ENCODE peak calls at places on chromosomes 3 and 15, in five cellular contexts. C, J, Y, O and P are unnamed samples.

GRCh38 chr3:101635954-101636798 is 40.8 kb downstream of the ZBTB11 start:
- DNase-seq in Y (peak; percentile 70), C (peak; percentile 80), O (peak; percentile 52), J (peak; percentile 49), P (peak; percentile 53)

GRCh38 chr3:10747341-10747740 is 68.7 kb upstream of the SLC6A11 start:
- DNase-seq in C (no peak), J (no peak), Y (no peak), O (no peak), P (no peak)

GRCh38 chr3:39383913-39384664 is 919 bp downstream of the SLC25A38 start:
- DNase-seq in Y (peak; percentile 98), J (peak; percentile 84), O (peak; percentile 92), C (peak; percentile 98), P (peak; percentile 98)

GRCh38 chr3:21170964-21171363 is 580.0 kb downstream of the ZNF385D start:
- DNase-seq in C (no peak), Y (peak; percentile 37), O (peak; percentile 50), J (peak; percentile 18), P (peak; percentile 14)

GRCh38 chr15:81388431-81388760 is 14.4 kb upstream of the TMC3 start:
- DNase-seq in C (no peak), Y (no peak), O (no peak), J (no peak), P (no peak)

GRCh38 chr3:71006810-71007785 is 576.4 kb downstream of the FOXP1 start:
- DNase-seq in Y (peak; percentile 38), J (peak; percentile 52), C (no peak), O (peak; percentile 46), P (no peak)

GRCh38 chr15:55628369-55628730 is 40.2 kb upstream of the PYGO1 start:
- DNase-seq in Y (no peak), O (no peak), J (no peak), C (no peak), P (peak; percentile 27)

GRCh38 chr15:65595960-65596359 is 15.0 kb downstream of the INTS14 start:
- DNase-seq in Y (peak; percentile 34), C (no peak), J (peak; percentile 19), O (peak; percentile 27), P (no peak)

GRCh38 chr3:78497025-78497424 is 1270.8 kb downstream of the ROBO1 start:
- DNase-seq in C (peak; percentile 69), O (no peak), Y (peak; percentile 47), J (no peak), P (no peak)

GRCh38 chr3:46471371-46471914 is 6.7 kb upstream of the LTF start:
- DNase-seq in O (no peak), C (no peak), Y (no peak), J (no peak), P (no peak)

GRCh38 chr3:47016934-47017435 is 37.5 kb downstream of the NBEAL2 start:
- DNase-seq in J (peak; percentile 81), Y (no peak), C (no peak), O (peak; percentile 83), P (peak; percentile 80)

GRCh38 chr3:7760718-7761117 is 740.9 kb upstream of the LMCD1 start:
- DNase-seq in O (no peak), Y (no peak), J (no peak), C (peak; percentile 69), P (no peak)

GRCh38 chr3:45884368-45885201 is 1.8 kb upstream of the CCR9 start:
- DNase-seq in Y (no peak), C (no peak), J (no peak), O (no peak), P (no peak)

GRCh38 chr3:21174461-21174860 is 576.5 kb downstream of the ZNF385D start:
- DNase-seq in J (peak; percentile 78), Y (no peak), C (no peak), O (peak; percentile 48), P (peak; percentile 48)

GRCh38 chr3:150083653-150084037 is 113.0 kb upstream of the PFN2 start:
- DNase-seq in C (no peak), O (peak; percentile 41), J (peak; percentile 69), Y (no peak), P (peak; percentile 68)

DNA sequence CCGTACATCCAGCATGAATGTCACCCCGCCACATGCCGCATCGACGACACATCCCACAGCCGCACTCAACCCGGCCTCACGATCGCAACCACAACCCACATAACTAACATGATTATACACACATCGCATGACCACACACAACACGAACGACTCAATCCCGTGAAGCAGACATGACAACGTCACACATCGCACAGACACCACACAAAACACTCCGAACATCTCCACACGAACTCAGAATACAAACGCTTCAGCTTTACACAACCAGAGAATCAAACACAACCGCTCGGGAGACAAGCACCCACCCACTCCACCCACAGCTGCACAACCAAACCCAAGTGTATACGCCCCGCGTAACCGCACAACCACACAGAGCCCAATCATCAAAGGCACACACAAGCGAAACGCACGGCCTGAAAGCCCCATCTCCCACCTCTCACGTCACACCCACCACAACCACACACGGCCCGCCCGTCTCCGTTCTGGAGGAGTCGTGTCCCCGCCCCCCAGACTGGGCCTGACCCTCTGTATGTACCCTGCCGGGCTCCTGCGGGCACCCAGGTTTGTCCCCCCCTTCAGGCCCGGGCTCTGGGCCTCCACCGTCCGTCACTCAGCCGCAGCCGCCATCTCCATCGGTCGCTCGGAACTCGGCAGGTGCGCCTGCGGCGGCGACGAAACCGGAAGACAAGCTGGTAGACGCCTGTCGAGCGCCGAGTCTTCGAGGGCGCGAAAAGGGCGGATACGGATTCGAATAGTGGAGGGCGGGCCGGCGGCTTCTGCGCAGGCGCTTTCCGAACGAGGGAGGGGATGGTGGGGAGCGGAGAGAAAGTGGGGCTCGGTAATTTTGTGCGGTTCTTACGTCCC is at the start of gene RBSN:
- DNase-seq in C (peak; percentile 97), J (peak; percentile 89), O (peak; percentile 93), Y (peak; percentile 97), P (peak; percentile 98)
- TF ChIP-seq CTCF in C (no peak), J (no peak), O (no peak), Y (no peak), P (no peak)

DNA sequence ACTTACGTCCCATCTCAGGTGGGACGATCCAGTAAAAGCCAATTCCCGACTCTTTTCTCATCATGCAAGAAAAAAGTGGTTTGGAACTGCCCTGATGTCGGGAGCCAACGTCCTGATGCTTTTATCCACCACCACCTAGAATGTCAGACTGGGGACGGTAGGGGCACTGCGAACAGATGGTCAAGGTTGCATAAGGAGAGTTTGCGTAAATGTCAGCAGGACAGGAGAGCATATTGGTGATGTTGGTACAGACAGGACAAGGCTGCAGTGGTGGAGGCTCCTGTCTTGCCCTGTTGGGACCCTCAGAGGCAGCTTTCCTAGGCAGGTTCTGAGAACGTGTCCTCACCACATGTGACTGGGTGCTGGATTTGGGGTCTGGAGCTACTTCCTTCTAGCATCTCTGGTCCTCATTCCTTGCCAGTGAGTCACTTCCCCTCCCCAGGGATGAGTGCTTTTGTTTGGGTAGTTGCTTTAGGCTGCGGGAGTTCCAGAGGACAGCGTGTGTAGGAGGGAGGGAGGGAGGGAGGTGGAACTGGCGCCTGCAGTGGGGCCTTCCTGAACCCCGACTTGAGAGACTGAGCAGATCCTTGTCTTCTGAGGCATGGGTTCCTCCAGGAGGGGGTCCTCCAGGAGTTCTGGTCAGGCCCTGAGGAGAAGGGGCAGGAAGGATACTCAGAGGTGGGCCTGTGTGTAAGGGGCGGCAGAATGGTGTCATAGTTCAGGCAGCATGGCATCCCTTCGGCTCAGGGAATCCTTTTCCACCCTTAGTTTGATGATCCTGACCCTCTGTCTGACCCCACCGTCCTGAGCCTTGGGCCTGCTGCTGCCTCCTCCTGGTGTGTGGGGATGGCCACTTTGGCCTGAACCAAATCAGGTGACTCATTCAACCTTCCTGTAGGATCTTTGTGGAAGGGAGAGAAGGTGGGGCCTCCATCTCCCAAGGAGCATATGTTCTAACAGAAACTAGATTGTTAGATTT is 21.2 kb downstream of the THSD4 start:
- DNase-seq in C (no peak), O (peak; percentile 94), Y (no peak), J (peak; percentile 84), P (peak; percentile 88)
- TF ChIP-seq CTCF in C (no peak), O (peak; percentile 32), Y (peak; percentile 29), J (peak; percentile 39), P (peak; percentile 32)

DNA sequence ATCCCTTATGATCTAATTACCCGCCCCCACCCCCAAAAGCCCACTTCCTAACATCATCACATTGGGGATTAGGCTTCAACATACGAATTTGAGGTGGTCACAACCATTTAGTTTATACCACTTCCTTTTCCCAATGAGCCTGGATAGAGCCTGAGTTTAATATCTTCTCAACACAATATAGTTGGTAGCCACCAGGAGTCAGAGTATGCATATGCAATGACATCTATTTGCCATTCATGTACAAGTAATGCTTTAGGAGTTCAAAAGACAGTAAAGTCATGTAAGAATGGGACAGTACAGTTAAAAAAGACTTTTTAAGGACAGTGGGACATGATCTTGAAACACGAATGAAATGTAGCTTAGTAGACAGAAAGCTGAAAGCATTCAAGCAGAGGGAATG is 172.4 kb downstream of the DCLK3 start:
- DNase-seq in Y (no peak), J (peak; percentile 35), O (peak; percentile 29), C (no peak), P (peak; percentile 2)
- TF ChIP-seq CTCF in Y (peak; percentile 19), J (peak; percentile 27), O (no peak), C (no peak), P (no peak)

GRCh38 chr3:162865466-162865865 is 1368.9 kb downstream of the OTOL1 start:
- DNase-seq in O (peak; percentile 0), C (no peak), J (no peak), Y (no peak), P (no peak)
- TF ChIP-seq CTCF in O (peak; percentile 14), C (no peak), J (no peak), Y (no peak), P (no peak)

GRCh38 chr3:43006825-43007224 is 27.7 kb downstream of the GASK1A start:
- DNase-seq in Y (no peak), J (no peak), C (no peak), O (no peak), P (no peak)
- TF ChIP-seq CTCF in Y (no peak), J (no peak), C (no peak), O (no peak), P (no peak)

GRCh38 chr3:161371441-161372320 is at the start of gene SPTSSB:
- DNase-seq in Y (peak; percentile 56), O (no peak), J (no peak), C (no peak), P (peak; percentile 20)
- TF ChIP-seq CTCF in Y (no peak), O (no peak), J (no peak), C (no peak), P (peak; percentile 27)

GRCh38 chr3:5021571-5022092 is 42.4 kb downstream of the BHLHE40 start:
- DNase-seq in O (peak; percentile 47), Y (no peak), C (no peak), J (peak; percentile 87), P (peak; percentile 63)
- TF ChIP-seq CTCF in O (no peak), Y (no peak), C (no peak), J (no peak), P (no peak)

DNA sequence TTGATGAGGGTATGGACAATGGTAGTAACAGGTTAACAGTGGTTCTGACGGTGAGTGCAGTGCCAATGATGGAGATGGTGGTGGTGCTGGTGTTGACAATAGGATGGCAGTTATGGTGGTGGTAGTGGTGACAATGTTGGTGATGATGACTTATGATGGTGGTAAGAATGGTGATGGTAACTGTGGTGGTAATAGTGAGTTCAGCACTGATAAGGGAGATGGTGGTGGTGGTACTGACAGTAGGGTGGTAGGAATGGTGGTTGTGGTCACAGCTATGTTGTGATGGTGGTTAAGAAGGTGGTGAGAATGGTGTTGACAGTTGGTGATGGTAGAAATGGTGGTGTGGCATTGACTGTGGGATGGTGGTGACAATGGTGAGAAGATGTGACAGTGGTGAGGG is 13.4 kb upstream of the INSYN1 start:
- DNase-seq in J (no peak), Y (no peak), O (no peak), C (no peak), P (no peak)
- TF ChIP-seq CTCF in J (no peak), Y (no peak), O (no peak), C (no peak), P (no peak)